ENCODE peak calls at places on chromosomes 3 and 15, in ten cellular contexts. One of them, this sample, is unnamed.

GRCh38 chr3:126376464-126376863 is 18.2 kb upstream of the CFAP100 start:
- DNase-seq in midbrain: no peak
- DNase-seq in left ventricle myocardium inferior: no peak
- DNase-seq in A549: no peak
- DNase-seq in nucleus accumbens: no peak
- DNase-seq in GF-D8: no peak
- DNase-seq in NCI-H2171: no peak
- DNase-seq in iPS-NIHi11: no peak
- DNase-seq in EL: no peak
- DNase-seq in LoVo: no peak
- DNase-seq in this sample: no peak

GRCh38 chr3:106457278-106458210 is 588.7 kb upstream of the CBLB start:
- DNase-seq in midbrain: peak; percentile 4
- DNase-seq in left ventricle myocardium inferior: peak; percentile 29
- DNase-seq in A549: peak; percentile 74
- DNase-seq in nucleus accumbens: no peak
- DNase-seq in GF-D8: peak; percentile 20
- DNase-seq in NCI-H2171: peak; percentile 28
- DNase-seq in iPS-NIHi11: peak; percentile 28
- DNase-seq in EL: peak; percentile 83
- DNase-seq in LoVo: peak; percentile 41
- DNase-seq in this sample: no peak

GRCh38 chr15:68612979-68613740 is 34.4 kb downstream of the CORO2B start:
- DNase-seq in midbrain: no peak
- DNase-seq in left ventricle myocardium inferior: no peak
- DNase-seq in A549: peak; percentile 35
- DNase-seq in nucleus accumbens: no peak
- DNase-seq in GF-D8: no peak
- DNase-seq in NCI-H2171: no peak
- DNase-seq in iPS-NIHi11: peak; percentile 56
- DNase-seq in EL: no peak
- DNase-seq in LoVo: no peak
- DNase-seq in this sample: no peak

GRCh38 chr15:40893019-40893723 is 1.1 kb upstream of the VPS18 start:
- DNase-seq in midbrain: no peak
- DNase-seq in left ventricle myocardium inferior: no peak
- DNase-seq in A549: no peak
- DNase-seq in nucleus accumbens: no peak
- DNase-seq in GF-D8: no peak
- DNase-seq in NCI-H2171: no peak
- DNase-seq in iPS-NIHi11: no peak
- DNase-seq in EL: no peak
- DNase-seq in LoVo: no peak
- DNase-seq in this sample: no peak

GRCh38 chr3:4824948-4825325 is 154.3 kb upstream of the BHLHE40 start:
- DNase-seq in midbrain: no peak
- DNase-seq in left ventricle myocardium inferior: no peak
- DNase-seq in A549: peak; percentile 85
- DNase-seq in nucleus accumbens: no peak
- DNase-seq in GF-D8: no peak
- DNase-seq in NCI-H2171: no peak
- DNase-seq in iPS-NIHi11: no peak
- DNase-seq in EL: peak; percentile 34
- DNase-seq in LoVo: peak; percentile 58
- DNase-seq in this sample: no peak

GRCh38 chr15:51775967-51776816 is 24.8 kb downstream of the TMOD2 start:
- DNase-seq in midbrain: peak; percentile 78
- DNase-seq in left ventricle myocardium inferior: no peak
- DNase-seq in A549: peak; percentile 77
- DNase-seq in nucleus accumbens: no peak
- DNase-seq in GF-D8: no peak
- DNase-seq in NCI-H2171: peak; percentile 66
- DNase-seq in iPS-NIHi11: peak; percentile 72
- DNase-seq in EL: peak; percentile 34
- DNase-seq in LoVo: peak; percentile 44
- DNase-seq in this sample: peak; percentile 19

GRCh38 chr3:45736707-45737106 is 47.5 kb downstream of the SACM1L start:
- DNase-seq in midbrain: no peak
- DNase-seq in left ventricle myocardium inferior: no peak
- DNase-seq in A549: no peak
- DNase-seq in nucleus accumbens: no peak
- DNase-seq in GF-D8: no peak
- DNase-seq in NCI-H2171: no peak
- DNase-seq in iPS-NIHi11: no peak
- DNase-seq in EL: no peak
- DNase-seq in LoVo: no peak
- DNase-seq in this sample: no peak

GRCh38 chr3:115475178-115476041 is 147.9 kb upstream of the GAP43 start:
- DNase-seq in midbrain: no peak
- DNase-seq in left ventricle myocardium inferior: peak; percentile 29
- DNase-seq in A549: no peak
- DNase-seq in nucleus accumbens: no peak
- DNase-seq in GF-D8: no peak
- DNase-seq in NCI-H2171: no peak
- DNase-seq in iPS-NIHi11: no peak
- DNase-seq in EL: no peak
- DNase-seq in LoVo: no peak
- DNase-seq in this sample: no peak

GRCh38 chr3:50584391-50584790 is 15.1 kb downstream of the HEMK1 start:
- DNase-seq in midbrain: no peak
- DNase-seq in left ventricle myocardium inferior: no peak
- DNase-seq in A549: no peak
- DNase-seq in nucleus accumbens: no peak
- DNase-seq in GF-D8: no peak
- DNase-seq in NCI-H2171: no peak
- DNase-seq in iPS-NIHi11: no peak
- DNase-seq in EL: no peak
- DNase-seq in LoVo: no peak
- DNase-seq in this sample: no peak

GRCh38 chr3:15500107-15500724 is 21.3 kb downstream of the COLQ start:
- DNase-seq in midbrain: no peak
- DNase-seq in left ventricle myocardium inferior: no peak
- DNase-seq in A549: no peak
- DNase-seq in nucleus accumbens: no peak
- DNase-seq in GF-D8: no peak
- DNase-seq in NCI-H2171: no peak
- DNase-seq in iPS-NIHi11: no peak
- DNase-seq in EL: no peak
- DNase-seq in LoVo: no peak
- DNase-seq in this sample: no peak

GRCh38 chr3:189334064-189334920 is 162.5 kb downstream of the TPRG1 start:
- DNase-seq in midbrain: no peak
- DNase-seq in left ventricle myocardium inferior: no peak
- DNase-seq in A549: peak; percentile 78
- DNase-seq in nucleus accumbens: no peak
- DNase-seq in GF-D8: no peak
- DNase-seq in NCI-H2171: no peak
- DNase-seq in iPS-NIHi11: no peak
- DNase-seq in EL: no peak
- DNase-seq in LoVo: peak; percentile 28
- DNase-seq in this sample: no peak

GRCh38 chr15:38477637-38478036 is 23.7 kb downstream of the FAM98B start:
- DNase-seq in midbrain: no peak
- DNase-seq in left ventricle myocardium inferior: no peak
- DNase-seq in A549: no peak
- DNase-seq in nucleus accumbens: no peak
- DNase-seq in GF-D8: no peak
- DNase-seq in NCI-H2171: no peak
- DNase-seq in iPS-NIHi11: no peak
- DNase-seq in EL: no peak
- DNase-seq in LoVo: no peak
- DNase-seq in this sample: no peak

GRCh38 chr3:123076496-123077418 is 9.9 kb downstream of the PDIA5 start:
- DNase-seq in midbrain: no peak
- DNase-seq in left ventricle myocardium inferior: peak; percentile 73
- DNase-seq in A549: no peak
- DNase-seq in nucleus accumbens: no peak
- DNase-seq in GF-D8: no peak
- DNase-seq in NCI-H2171: no peak
- DNase-seq in iPS-NIHi11: no peak
- DNase-seq in EL: no peak
- DNase-seq in LoVo: no peak
- DNase-seq in this sample: no peak

GRCh38 chr3:120742198-120743080 is at the start of the genes GTF2E1 and RABL3:
- DNase-seq in midbrain: peak; percentile 100
- DNase-seq in left ventricle myocardium inferior: peak; percentile 97
- DNase-seq in A549: peak; percentile 99
- DNase-seq in nucleus accumbens: peak; percentile 98
- DNase-seq in GF-D8: peak; percentile 98
- DNase-seq in NCI-H2171: peak; percentile 98
- DNase-seq in iPS-NIHi11: peak; percentile 98
- DNase-seq in EL: peak; percentile 100
- DNase-seq in LoVo: peak; percentile 97
- DNase-seq in this sample: peak; percentile 96

GRCh38 chr3:128482857-128483656 is 9.9 kb downstream of the GATA2 start:
- DNase-seq in midbrain: no peak
- DNase-seq in left ventricle myocardium inferior: no peak
- DNase-seq in A549: no peak
- DNase-seq in nucleus accumbens: no peak
- DNase-seq in GF-D8: peak; percentile 97
- DNase-seq in NCI-H2171: no peak
- DNase-seq in iPS-NIHi11: no peak
- DNase-seq in EL: peak; percentile 95
- DNase-seq in LoVo: no peak
- DNase-seq in this sample: no peak

GRCh38 chr3:142889263-142890014 is 556 bp upstream of the PCOLCE2 start:
- DNase-seq in midbrain: no peak
- DNase-seq in left ventricle myocardium inferior: no peak
- DNase-seq in A549: no peak
- DNase-seq in nucleus accumbens: no peak
- DNase-seq in GF-D8: no peak
- DNase-seq in NCI-H2171: no peak
- DNase-seq in iPS-NIHi11: no peak
- DNase-seq in EL: no peak
- DNase-seq in LoVo: no peak
- DNase-seq in this sample: no peak

GRCh38 chr3:114508208-114508607 is 214.4 kb downstream of the TIGIT start:
- DNase-seq in midbrain: no peak
- DNase-seq in left ventricle myocardium inferior: no peak
- DNase-seq in A549: no peak
- DNase-seq in nucleus accumbens: no peak
- DNase-seq in GF-D8: no peak
- DNase-seq in NCI-H2171: no peak
- DNase-seq in iPS-NIHi11: no peak
- DNase-seq in EL: no peak
- DNase-seq in LoVo: no peak
- DNase-seq in this sample: no peak